ENCODE peak calls at places on chromosomes 16 and 17, in ten cellular contexts. L is AG09319, S is breast epithelium, P is neural crest cell, W is GM03348, G is left colon, T is ELR, Q is NCI-H187 treated with DMSO at 0.1 percent for 48 hours, O is amniotic stem cell, J is GF-D8. V is an unnamed sample.

GRCh38 chr17:83194189-83194565 is 114.8 kb downstream of the METRNL start:
- DNase-seq in L (no peak), S (peak; percentile 17), P (no peak), W (no peak), G (no peak), T (no peak), Q (no peak), O (no peak), J (no peak), V (no peak)

GRCh38 chr16:6189216-6189615 is 1091.6 kb upstream of the EEF2KMT start:
- DNase-seq in L (no peak), S (no peak), P (no peak), W (no peak), G (no peak), T (no peak), Q (no peak), O (no peak), J (no peak), V (no peak)

GRCh38 chr16:83070416-83071199 is 443.8 kb downstream of the CDH13 start:
- DNase-seq in L (no peak), S (no peak), P (no peak), W (no peak), G (no peak), T (no peak), Q (no peak), O (no peak), J (no peak), V (no peak)

GRCh38 chr17:60106377-60107059 is 27.8 kb upstream of the HEATR6 start:
- DNase-seq in L (no peak), S (no peak), P (no peak), W (peak; percentile 59), G (no peak), T (peak; percentile 85), Q (no peak), O (no peak), J (no peak), V (no peak)

GRCh38 chr17:77002103-77003045 is 134.2 kb downstream of the MGAT5B start:
- DNase-seq in L (no peak), S (no peak), P (no peak), W (no peak), G (no peak), T (peak; percentile 96), Q (no peak), O (no peak), J (no peak), V (peak; percentile 47)

GRCh38 chr17:49971848-49972485 is 3.0 kb downstream of the DLX4 start:
- DNase-seq in L (no peak), S (no peak), P (no peak), W (peak; percentile 32), G (no peak), T (no peak), Q (no peak), O (no peak), J (no peak), V (no peak)

GRCh38 chr17:39751637-39752036 is 13.9 kb downstream of the GRB7 start:
- DNase-seq in L (no peak), S (peak; percentile 16), P (no peak), W (no peak), G (no peak), T (no peak), Q (no peak), O (no peak), J (no peak), V (no peak)

GRCh38 chr17:5630434-5630833 is 46.1 kb upstream of the NLRP1 start:
- DNase-seq in L (no peak), S (no peak), P (no peak), W (peak; percentile 89), G (no peak), T (peak; percentile 90), Q (no peak), O (peak; percentile 30), J (no peak), V (no peak)

GRCh38 chr17:8883353-8883752 is 15.9 kb upstream of the PIK3R6 start:
- DNase-seq in L (no peak), S (no peak), P (no peak), W (no peak), G (no peak), T (no peak), Q (no peak), O (no peak), J (no peak), V (no peak)

GRCh38 chr17:9331512-9332163 is 244.0 kb downstream of the STX8 start:
- DNase-seq in L (no peak), S (no peak), P (no peak), W (no peak), G (no peak), T (no peak), Q (no peak), O (no peak), J (no peak), V (no peak)

GRCh38 chr17:62900096-62900495 is 65.9 kb upstream of the TANC2 start:
- DNase-seq in L (no peak), S (no peak), P (no peak), W (no peak), G (no peak), T (no peak), Q (no peak), O (no peak), J (no peak), V (no peak)

GRCh38 chr16:28585674-28586073 is 11.2 kb downstream of the SULT1A2 start:
- DNase-seq in L (no peak), S (no peak), P (no peak), W (no peak), G (peak; percentile 69), T (no peak), Q (no peak), O (no peak), J (no peak), V (peak; percentile 68)

GRCh38 chr16:20611350-20611902 is 35.3 kb upstream of the ACSM2B start:
- DNase-seq in L (no peak), S (no peak), P (no peak), W (no peak), G (no peak), T (no peak), Q (peak; percentile 23), O (no peak), J (no peak), V (no peak)

GRCh38 chr16:48408688-48409087 is 23.5 kb upstream of the SIAH1 start:
- DNase-seq in L (no peak), S (no peak), P (no peak), W (peak; percentile 25), G (peak; percentile 56), T (peak; percentile 29), Q (no peak), O (no peak), J (peak; percentile 8), V (peak; percentile 73)

GRCh38 chr16:27819356-27819755 is 244.2 kb downstream of the GSG1L start:
- DNase-seq in L (no peak), S (no peak), P (no peak), W (no peak), G (no peak), T (no peak), Q (no peak), O (no peak), J (no peak), V (no peak)

GRCh38 chr16:15607700-15608396 is 35.1 kb downstream of the MARF1 start:
- DNase-seq in L (no peak), S (no peak), P (no peak), W (no peak), G (no peak), T (peak; percentile 14), Q (no peak), O (no peak), J (no peak), V (no peak)

GRCh38 chr16:14562691-14563491 is 67.2 kb downstream of the PARN start:
- DNase-seq in L (no peak), S (no peak), P (no peak), W (peak; percentile 51), G (peak; percentile 56), T (peak; percentile 4), Q (no peak), O (no peak), J (no peak), V (peak; percentile 36)

GRCh38 chr16:53421248-53421647 is 13.0 kb upstream of the RBL2 start:
- DNase-seq in L (no peak), S (no peak), P (no peak), W (no peak), G (no peak), T (no peak), Q (no peak), O (no peak), J (no peak), V (no peak)

GRCh38 chr17:491086-492014 is 138.7 kb upstream of the RPH3AL start:
- DNase-seq in L (no peak), S (peak; percentile 38), P (peak; percentile 49), W (peak; percentile 91), G (peak; percentile 38), T (peak; percentile 71), Q (no peak), O (no peak), J (no peak), V (no peak)

GRCh38 chr17:10697092-10698081 is at the start of the genes ADPRM and SCO1:
- DNase-seq in L (peak; percentile 81), S (peak; percentile 88), P (peak; percentile 79), W (peak; percentile 96), G (peak; percentile 95), T (peak; percentile 97), Q (peak; percentile 14), O (peak; percentile 88), J (peak; percentile 75), V (peak; percentile 81)

GRCh38 chr16:88886915-88887521 is 20.6 kb upstream of the PABPN1L start:
- DNase-seq in L (peak; percentile 51), S (no peak), P (no peak), W (no peak), G (peak; percentile 68), T (no peak), Q (no peak), O (no peak), J (no peak), V (no peak)

GRCh38 chr17:2190014-2190413 is 113.6 kb downstream of the SMG6 start:
- DNase-seq in L (no peak), S (no peak), P (no peak), W (peak; percentile 63), G (no peak), T (peak; percentile 39), Q (no peak), O (no peak), J (no peak), V (no peak)

GRCh38 chr17:68600123-68600880 is 865 bp downstream of the FAM20A start:
- DNase-seq in L (no peak), S (no peak), P (peak; percentile 42), W (peak; percentile 60), G (peak; percentile 26), T (no peak), Q (no peak), O (no peak), J (no peak), V (no peak)

GRCh38 chr17:49741009-49741691 is 22.8 kb downstream of the FAM117A start:
- DNase-seq in L (no peak), S (no peak), P (no peak), W (peak; percentile 39), G (no peak), T (no peak), Q (no peak), O (no peak), J (no peak), V (no peak)

GRCh38 chr17:1643999-1644492 is 1.5 kb downstream of the SCARF1 start:
- DNase-seq in L (no peak), S (no peak), P (no peak), W (no peak), G (no peak), T (peak; percentile 56), Q (no peak), O (no peak), J (no peak), V (no peak)

GRCh38 chr17:83118071-83118841 is 38.8 kb downstream of the METRNL start:
- DNase-seq in L (no peak), S (no peak), P (no peak), W (no peak), G (no peak), T (no peak), Q (no peak), O (no peak), J (no peak), V (no peak)

GRCh38 chr16:88835383-88835782 is 21.4 kb downstream of the GALNS start:
- DNase-seq in L (peak; percentile 40), S (no peak), P (no peak), W (no peak), G (no peak), T (no peak), Q (no peak), O (no peak), J (no peak), V (no peak)

GRCh38 chr16:914453-914852 is 56.3 kb downstream of the LMF1 start:
- DNase-seq in L (no peak), S (no peak), P (no peak), W (peak; percentile 39), G (no peak), T (peak; percentile 1), Q (no peak), O (no peak), J (no peak), V (no peak)

V was measured in retinal pigment epithelial cell.